ENCODE peak calls at places on chromosome 2, in six cellular contexts. X is GM12878, U is NT2/D1, M is osteoblast, L is HepG2, V is A549. J is an unnamed sample. For H3K4me1 and H3K9me3, the result is how much of the 10 kb centered on the place peaks cover.

GRCh38 chr2:61151434-61151833 is 10.6 kb upstream of the C2orf74 start:
- DNase-seq in X (no peak), L (no peak), U (no peak), M (peak), V (no peak), J (no peak)

GRCh38 chr2:172397136-172397825 is 30.1 kb upstream of the ITGA6 start:
- DNase-seq in L (no peak), M (no peak), X (no peak), U (no peak), V (no peak), J (no peak)

GRCh38 chr2:175631247-175631628 is 370.8 kb downstream of the LNPK start:
- DNase-seq in M (no peak), V (no peak), L (peak), X (no peak), U (no peak), J (no peak)

GRCh38 chr2:236936446-236936940 is 149.2 kb upstream of the COPS8 start:
- DNase-seq in V (no peak), L (no peak), X (no peak), M (no peak), U (no peak), J (no peak)

GRCh38 chr2:62410015-62410453 is 96.0 kb downstream of the TMEM17 start:
- DNase-seq in U (no peak), X (no peak), M (no peak), V (no peak), L (no peak), J (no peak)

GRCh38 chr2:8608411-8608954 is 73.4 kb upstream of the ID2 start:
- DNase-seq in X (peak), V (no peak), M (peak), L (no peak), U (no peak), J (no peak)

GRCh38 chr2:174365583-174365982 is 29.9 kb upstream of the SCRN3 start:
- DNase-seq in L (no peak), V (no peak), U (no peak), X (no peak), M (no peak), J (no peak)

GRCh38 chr2:232444409-232445148 is 11.4 kb upstream of the ALPI start:
- DNase-seq in U (no peak), X (no peak), M (peak), L (peak), V (peak), J (peak)

GRCh38 chr2:115303-115702 is 69.0 kb upstream of the FAM110C start:
- DNase-seq in X (no peak), V (no peak), L (peak), M (no peak), U (peak), J (no peak)

GRCh38 chr2:8872821-8873432 is 35.5 kb upstream of the KIDINS220 start:
- DNase-seq in U (peak), X (peak), L (peak), M (peak), V (peak), J (no peak)

GRCh38 chr2:148965596-148966431 is 72.7 kb upstream of the LYPD6B start:
- DNase-seq in U (no peak), M (no peak), X (peak), L (no peak), V (no peak), J (no peak)

GRCh38 chr2:45734336-45734735 is 82.9 kb downstream of the PRKCE start:
- DNase-seq in X (no peak), V (no peak), U (no peak), L (no peak), M (no peak), J (no peak)
- H3K4me1 ChIP-seq in X (under half), V (under half), U (under half), L (under half), M (under half), J (under half)

GRCh38 chr2:95332036-95332435 is 34.9 kb downstream of the KCNIP3 start:
- DNase-seq in L (no peak), U (no peak), X (no peak), V (no peak), M (no peak), J (no peak)
- H3K9me3 ChIP-seq in L (under half), U (under half), X (under half), V (under half), M (under half), J (under half)

DNA sequence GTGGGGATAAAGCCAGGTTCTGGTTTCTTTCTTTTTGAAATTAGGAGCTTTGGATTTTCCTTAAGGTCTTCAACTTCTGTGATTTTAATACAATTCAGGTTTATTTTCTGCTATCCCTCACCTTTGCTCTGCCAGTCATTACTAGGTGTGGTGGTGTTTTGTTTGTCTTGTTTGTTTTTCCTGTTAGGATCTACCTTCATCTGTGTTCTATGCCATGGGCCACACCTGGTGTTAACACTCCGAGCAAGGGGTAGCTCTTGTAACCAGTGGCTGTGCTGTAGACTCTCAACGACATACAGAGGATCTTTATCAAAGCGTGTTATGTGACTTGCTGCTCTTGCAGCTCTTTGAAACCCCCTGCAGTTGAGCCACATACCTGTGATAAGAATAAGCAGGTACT is 38.6 kb downstream of the MGAT5 start:
- DNase-seq in V (no peak), X (no peak), L (no peak), M (no peak), U (no peak), J (no peak)
- H3K4me1 ChIP-seq in V (under half), X (half or more), L (under half), M (under half), U (under half), J (under half)

GRCh38 chr2:89833780-89834117 is 1142.3 kb downstream of the RPIA start:
- DNase-seq in M (no peak), L (no peak), X (no peak), V (no peak), U (no peak), J (no peak)
- H3K9me3 ChIP-seq in M (under half), L (under half), X (under half), V (under half), U (under half), J (under half)

GRCh38 chr2:120865656-120866055 is 130.0 kb downstream of the GLI2 start:
- DNase-seq in X (no peak), L (no peak), U (no peak), M (no peak), V (no peak), J (no peak)
- H3K4me1 ChIP-seq in X (under half), L (under half), U (under half), M (half or more), V (half or more), J (under half)

GRCh38 chr2:210147614-210148013 is 23.6 kb downstream of the KANSL1L start:
- DNase-seq in V (no peak), U (no peak), M (no peak), L (no peak), X (no peak), J (no peak)
- H3K9me3 ChIP-seq in V (under half), U (under half), M (under half), L (under half), X (under half), J (under half)

GRCh38 chr2:46849741-46850474 is 65.7 kb downstream of the MCFD2 start:
- DNase-seq in U (no peak), M (peak), L (no peak), X (no peak), V (no peak), J (no peak)
- H3K4me1 ChIP-seq in U (under half), M (half or more), L (half or more), X (under half), V (half or more), J (under half)

DNA sequence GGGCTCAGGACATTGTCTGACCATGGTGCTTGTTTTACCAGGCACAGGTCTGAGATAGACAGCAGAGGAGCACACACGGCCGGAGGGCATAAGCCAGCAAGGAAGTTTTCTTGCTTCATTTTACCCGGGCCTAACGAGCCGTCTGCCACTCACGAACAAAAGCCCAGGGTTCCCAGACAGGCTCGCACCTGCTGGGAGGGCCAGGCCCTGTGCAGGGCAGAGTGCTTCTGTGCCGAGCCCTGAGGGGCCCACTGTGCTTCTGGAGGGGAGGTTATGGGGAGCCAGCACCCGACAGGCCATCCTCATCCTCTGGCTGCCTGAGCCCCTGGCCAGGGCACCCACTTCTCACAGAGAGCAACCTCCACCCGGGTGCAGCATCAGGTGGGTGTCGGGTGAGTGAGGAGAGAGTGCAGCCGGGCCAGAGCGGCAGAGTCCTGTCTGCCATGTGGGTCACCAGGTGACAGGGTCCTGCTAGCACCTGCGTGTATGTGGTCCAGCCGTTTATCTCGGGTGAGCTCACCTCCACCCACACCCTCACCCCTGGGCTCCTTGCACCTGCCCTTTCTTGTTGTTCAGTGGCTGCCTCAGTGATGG is 297.9 kb downstream of the NDUFA10 start:
- DNase-seq in M (peak), L (no peak), U (no peak), X (no peak), V (no peak), J (no peak)
- H3K9me3 ChIP-seq in M (under half), L (under half), U (under half), X (under half), V (under half), J (under half)

GRCh38 chr2:43112155-43112554 is 114.3 kb downstream of the ZFP36L2 start:
- DNase-seq in U (no peak), M (no peak), L (no peak), V (no peak), X (no peak), J (no peak)

GRCh38 chr2:43110442-43110871 is 115.9 kb downstream of the ZFP36L2 start:
- DNase-seq in V (no peak), L (peak), X (no peak), M (peak), U (no peak), J (no peak)

GRCh38 chr2:43107679-43108078 is 118.7 kb downstream of the ZFP36L2 start:
- DNase-seq in L (no peak), V (no peak), X (no peak), U (no peak), M (no peak), J (no peak)

GRCh38 chr2:43106767-43107527 is 119.5 kb downstream of the ZFP36L2 start:
- DNase-seq in L (no peak), X (peak), M (no peak), V (no peak), U (no peak), J (no peak)

GRCh38 chr2:43109261-43109743 is 117.1 kb downstream of the ZFP36L2 start:
- DNase-seq in V (no peak), U (no peak), M (no peak), X (no peak), L (no peak), J (no peak)
- H3K4me1 ChIP-seq in V (under half), U (under half), M (under half), X (under half), L (half or more), J (under half)

GRCh38 chr2:94759211-94759610 is 112.0 kb upstream of the TEKT4 start:
- DNase-seq in M (no peak), V (no peak), L (peak), U (peak), X (no peak), J (peak)
- H3K9me3 ChIP-seq in M (under half), V (under half), L (under half), U (under half), X (under half), J (under half)